ENCODE peak calls at places on chromosome 13, in seven cellular contexts. One of them, this sample, is unnamed.

GRCh38 chr13:110475550-110476219 is 85.8 kb downstream of the RAB20 start:
- ATAC-seq in left cardiac atrium: no peak
- ATAC-seq in sciatic nerve: no peak
- ATAC-seq in activated B cell treated with CpG ODN at 0.5 μM for 24 hours: no peak
- ATAC-seq in activated T-cell treated with anti-CD3 and anti-CD28 coated beads, Interleukin-2, amount 50 U/mL, for 4 hours: no peak
- ATAC-seq in HepG2: peak; percentile 70
- ATAC-seq in esophagus mucosa: no peak
- ATAC-seq in this sample: no peak

GRCh38 chr13:20130012-20130411 is 30.8 kb downstream of the GJA3 start:
- ATAC-seq in left cardiac atrium: no peak
- ATAC-seq in esophagus mucosa: no peak
- ATAC-seq in HepG2: no peak
- ATAC-seq in activated T-cell treated with anti-CD3 and anti-CD28 coated beads, Interleukin-2, amount 50 U/mL, for 4 hours: no peak
- ATAC-seq in sciatic nerve: no peak
- ATAC-seq in activated B cell treated with CpG ODN at 0.5 μM for 24 hours: no peak
- ATAC-seq in this sample: no peak

GRCh38 chr13:91144054-91144453 is 203.4 kb upstream of the MIR17HG start:
- ATAC-seq in esophagus mucosa: no peak
- ATAC-seq in activated B cell treated with CpG ODN at 0.5 μM for 24 hours: no peak
- ATAC-seq in left cardiac atrium: peak; percentile 81
- ATAC-seq in activated T-cell treated with anti-CD3 and anti-CD28 coated beads, Interleukin-2, amount 50 U/mL, for 4 hours: no peak
- ATAC-seq in HepG2: no peak
- ATAC-seq in sciatic nerve: peak; percentile 64
- ATAC-seq in this sample: peak; percentile 24

GRCh38 chr13:97133955-97134354 is 88.2 kb upstream of the MBNL2 start:
- ATAC-seq in HepG2: peak; percentile 59
- ATAC-seq in esophagus mucosa: no peak
- ATAC-seq in left cardiac atrium: no peak
- ATAC-seq in sciatic nerve: no peak
- ATAC-seq in activated B cell treated with CpG ODN at 0.5 μM for 24 hours: no peak
- ATAC-seq in activated T-cell treated with anti-CD3 and anti-CD28 coated beads, Interleukin-2, amount 50 U/mL, for 4 hours: no peak
- ATAC-seq in this sample: no peak

GRCh38 chr13:48294670-48295069 is 8.9 kb upstream of the RB1 start:
- ATAC-seq in activated T-cell treated with anti-CD3 and anti-CD28 coated beads, Interleukin-2, amount 50 U/mL, for 4 hours: no peak
- ATAC-seq in sciatic nerve: no peak
- ATAC-seq in activated B cell treated with CpG ODN at 0.5 μM for 24 hours: no peak
- ATAC-seq in HepG2: peak; percentile 59
- ATAC-seq in esophagus mucosa: no peak
- ATAC-seq in left cardiac atrium: no peak
- ATAC-seq in this sample: no peak

GRCh38 chr13:98524793-98525192 is 52.1 kb downstream of the STK24 start:
- ATAC-seq in sciatic nerve: no peak
- ATAC-seq in HepG2: no peak
- ATAC-seq in esophagus mucosa: no peak
- ATAC-seq in activated B cell treated with CpG ODN at 0.5 μM for 24 hours: no peak
- ATAC-seq in left cardiac atrium: no peak
- ATAC-seq in activated T-cell treated with anti-CD3 and anti-CD28 coated beads, Interleukin-2, amount 50 U/mL, for 4 hours: no peak
- ATAC-seq in this sample: no peak

GRCh38 chr13:95367309-95367843 is 66.1 kb upstream of the ABCC4 start:
- ATAC-seq in sciatic nerve: no peak
- ATAC-seq in activated T-cell treated with anti-CD3 and anti-CD28 coated beads, Interleukin-2, amount 50 U/mL, for 4 hours: no peak
- ATAC-seq in esophagus mucosa: no peak
- ATAC-seq in activated B cell treated with CpG ODN at 0.5 μM for 24 hours: no peak
- ATAC-seq in left cardiac atrium: no peak
- ATAC-seq in HepG2: no peak
- ATAC-seq in this sample: no peak

GRCh38 chr13:41780736-41781708 is 179.9 kb downstream of the VWA8 start:
- ATAC-seq in activated B cell treated with CpG ODN at 0.5 μM for 24 hours: no peak
- ATAC-seq in HepG2: no peak
- ATAC-seq in activated T-cell treated with anti-CD3 and anti-CD28 coated beads, Interleukin-2, amount 50 U/mL, for 4 hours: no peak
- ATAC-seq in sciatic nerve: no peak
- ATAC-seq in left cardiac atrium: peak; percentile 71
- ATAC-seq in esophagus mucosa: no peak
- ATAC-seq in this sample: no peak

GRCh38 chr13:66844933-66845332 is 385.2 kb downstream of the PCDH9 start:
- ATAC-seq in esophagus mucosa: no peak
- ATAC-seq in left cardiac atrium: no peak
- ATAC-seq in activated B cell treated with CpG ODN at 0.5 μM for 24 hours: no peak
- ATAC-seq in activated T-cell treated with anti-CD3 and anti-CD28 coated beads, Interleukin-2, amount 50 U/mL, for 4 hours: no peak
- ATAC-seq in sciatic nerve: no peak
- ATAC-seq in HepG2: peak; percentile 26
- ATAC-seq in this sample: no peak

GRCh38 chr13:114067886-114068722 is 64.3 kb downstream of the RASA3 start:
- ATAC-seq in HepG2: no peak
- ATAC-seq in activated T-cell treated with anti-CD3 and anti-CD28 coated beads, Interleukin-2, amount 50 U/mL, for 4 hours: peak; percentile 3
- ATAC-seq in esophagus mucosa: no peak
- ATAC-seq in sciatic nerve: no peak
- ATAC-seq in activated B cell treated with CpG ODN at 0.5 μM for 24 hours: peak; percentile 26
- ATAC-seq in left cardiac atrium: no peak
- ATAC-seq in this sample: peak; percentile 62